ENCODE peak calls at places on chromosome 13, in ten cellular contexts. A is neural progenitor cell, M is cardiac muscle cell, Q is ovary, G is breast epithelium, F is endothelial cell of umbilical vein, Y is psoas muscle, I is gastrocnemius medialis, D is aorta, E is iPS DF 6.9. O is an unnamed sample.

GRCh38 chr13:87709947-87710346 is 38.8 kb downstream of the SLITRK5 start:
- DNase-seq in A (no peak), M (no peak), Q (no peak), G (no peak), F (no peak), Y (no peak), I (no peak), D (no peak), E (no peak), O (no peak)

GRCh38 chr13:83085186-83085900 is 796.9 kb downstream of the SLITRK1 start:
- DNase-seq in A (no peak), M (no peak), Q (no peak), G (no peak), F (no peak), Y (no peak), I (no peak), D (no peak), E (no peak), O (no peak)

GRCh38 chr13:48994731-48995130 is 19.0 kb downstream of the FNDC3A start:
- DNase-seq in A (no peak), M (no peak), Q (no peak), G (no peak), F (no peak), Y (no peak), I (no peak), D (no peak), E (no peak), O (no peak)

GRCh38 chr13:57409121-57409520 is 222.4 kb upstream of the PCDH17 start:
- DNase-seq in A (peak; percentile 38), M (peak; percentile 6), Q (no peak), G (no peak), F (no peak), Y (no peak), I (no peak), D (no peak), E (peak; percentile 9), O (no peak)

GRCh38 chr13:75442736-75443234 is 39.2 kb downstream of the TBC1D4 start:
- DNase-seq in A (no peak), M (no peak), Q (no peak), G (no peak), F (no peak), Y (no peak), I (no peak), D (no peak), E (no peak), O (no peak)

GRCh38 chr13:43397110-43397509 is 373.7 kb downstream of the DNAJC15 start:
- DNase-seq in A (no peak), M (no peak), Q (no peak), G (no peak), F (no peak), Y (no peak), I (no peak), D (no peak), E (no peak), O (no peak)

GRCh38 chr13:66994097-66994496 is 236.0 kb downstream of the PCDH9 start:
- DNase-seq in A (peak; percentile 92), M (peak; percentile 82), Q (no peak), G (peak; percentile 64), F (peak; percentile 81), Y (peak; percentile 61), I (peak; percentile 19), D (peak; percentile 78), E (peak; percentile 48), O (peak; percentile 61)

GRCh38 chr13:107562222-107562621 is 653.1 kb downstream of the LIG4 start:
- DNase-seq in A (no peak), M (no peak), Q (no peak), G (no peak), F (no peak), Y (no peak), I (no peak), D (no peak), E (no peak), O (no peak)

GRCh38 chr13:21149568-21149967 is 26.8 kb downstream of the SKA3 start:
- DNase-seq in A (no peak), M (peak; percentile 37), Q (no peak), G (no peak), F (no peak), Y (no peak), I (no peak), D (no peak), E (no peak), O (no peak)

GRCh38 chr13:21148557-21149258 is 27.6 kb downstream of the SKA3 start:
- DNase-seq in A (no peak), M (no peak), Q (no peak), G (no peak), F (no peak), Y (no peak), I (no peak), D (no peak), E (no peak), O (no peak)

GRCh38 chr13:21150013-21150412 is 26.3 kb downstream of the SKA3 start:
- DNase-seq in A (no peak), M (no peak), Q (no peak), G (no peak), F (peak; percentile 13), Y (no peak), I (no peak), D (no peak), E (no peak), O (no peak)

GRCh38 chr13:21152251-21152899 is 24.0 kb downstream of the SKA3 start:
- DNase-seq in A (peak; percentile 14), M (no peak), Q (no peak), G (no peak), F (no peak), Y (no peak), I (no peak), D (no peak), E (no peak), O (no peak)

DNA sequence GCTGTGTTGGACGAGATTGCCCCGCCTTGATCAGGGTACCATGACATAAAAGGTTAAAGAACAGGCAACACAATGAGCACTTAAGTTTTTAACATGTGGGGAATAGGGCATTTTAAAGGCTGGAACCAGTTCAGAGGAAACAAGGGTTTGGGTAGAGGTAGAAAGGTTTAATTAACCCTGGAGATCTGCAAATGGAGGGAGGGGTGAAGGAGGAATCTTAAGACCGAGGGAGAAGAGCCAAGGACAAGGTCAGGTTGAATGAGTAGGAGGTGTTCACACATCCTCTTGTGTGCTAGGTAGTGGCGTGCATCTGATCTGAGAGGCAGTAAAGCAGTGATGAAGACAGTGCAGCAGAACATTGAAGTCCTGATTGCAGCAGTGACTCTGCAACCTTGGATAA is 28.5 kb downstream of the SKA3 start:
- DNase-seq in A (no peak), M (no peak), Q (no peak), G (no peak), F (no peak), Y (no peak), I (no peak), D (no peak), E (no peak), O (no peak)
- H3K27ac ChIP-seq in A (no peak overlapping the region), M (peak overlapping the region; percentile 34), Q (no peak overlapping the region), G (no peak overlapping the region), F (no peak overlapping the region), Y (no peak overlapping the region), I (no peak overlapping the region), D (no peak overlapping the region), E (no peak overlapping the region), O (no peak overlapping the region)

GRCh38 chr13:114054269-114054668 is 78.2 kb downstream of the RASA3 start:
- DNase-seq in A (no peak), M (no peak), Q (no peak), G (no peak), F (no peak), Y (no peak), I (no peak), D (no peak), E (no peak), O (no peak)
- H3K4me1 ChIP-seq in A (peaks cover 15% of the 10 kb centered on the region), M (no peaks in the 10 kb centered on the region), Q (no peaks in the 10 kb centered on the region), G (no peaks in the 10 kb centered on the region), F (peaks cover 23% of the 10 kb centered on the region), Y (peaks cover 5% of the 10 kb centered on the region), I (peaks cover 8% of the 10 kb centered on the region), D (no peaks in the 10 kb centered on the region), E (peaks cover 3% of the 10 kb centered on the region), O (peaks cover 23% of the 10 kb centered on the region)

GRCh38 chr13:110640591-110641029 is 25.3 kb downstream of the NAXD start:
- DNase-seq in A (no peak), M (no peak), Q (peak; percentile 71), G (no peak), F (peak; percentile 16), Y (peak; percentile 73), I (peak; percentile 61), D (no peak), E (no peak), O (peak; percentile 32)

GRCh38 chr13:110643324-110643723 is 28.0 kb downstream of the NAXD start:
- DNase-seq in A (no peak), M (no peak), Q (no peak), G (no peak), F (no peak), Y (no peak), I (no peak), D (no peak), E (no peak), O (peak; percentile 24)

GRCh38 chr13:110642291-110642981 is 27.1 kb downstream of the NAXD start:
- DNase-seq in A (no peak), M (no peak), Q (no peak), G (no peak), F (no peak), Y (no peak), I (no peak), D (no peak), E (no peak), O (peak; percentile 22)

GRCh38 chr13:110639935-110640334 is 24.6 kb downstream of the NAXD start:
- DNase-seq in A (no peak), M (no peak), Q (no peak), G (no peak), F (no peak), Y (no peak), I (no peak), D (no peak), E (no peak), O (no peak)

GRCh38 chr13:110641055-110642015 is 26.0 kb downstream of the NAXD start:
- DNase-seq in A (no peak), M (no peak), Q (peak; percentile 65), G (no peak), F (no peak), Y (no peak), I (peak; percentile 46), D (no peak), E (no peak), O (peak; percentile 24)
- H3K27ac ChIP-seq in A (no peak overlapping the region), M (peak overlapping the region; percentile 39), Q (peak overlapping the region; percentile 40), G (no peak overlapping the region), F (no peak overlapping the region), Y (peak overlapping the region; percentile 30), I (peak overlapping the region; percentile 42), D (no peak overlapping the region), E (no peak overlapping the region), O (peak overlapping the region; percentile 27)

GRCh38 chr13:44407891-44408290 is 34.3 kb downstream of the SERP2 start:
- DNase-seq in A (no peak), M (no peak), Q (no peak), G (peak; percentile 26), F (no peak), Y (no peak), I (no peak), D (no peak), E (no peak), O (no peak)

GRCh38 chr13:44409595-44409994 is 36.0 kb downstream of the SERP2 start:
- DNase-seq in A (no peak), M (no peak), Q (no peak), G (no peak), F (no peak), Y (no peak), I (no peak), D (no peak), E (no peak), O (no peak)

GRCh38 chr13:44406617-44407016 is 33.0 kb downstream of the SERP2 start:
- DNase-seq in A (no peak), M (no peak), Q (no peak), G (no peak), F (peak; percentile 21), Y (no peak), I (no peak), D (no peak), E (no peak), O (no peak)

GRCh38 chr13:44404261-44405139 is 30.9 kb downstream of the SERP2 start:
- DNase-seq in A (peak; percentile 40), M (no peak), Q (no peak), G (peak; percentile 33), F (no peak), Y (no peak), I (no peak), D (no peak), E (no peak), O (peak; percentile 50)

GRCh38 chr13:44407379-44407778 is 33.8 kb downstream of the SERP2 start:
- DNase-seq in A (no peak), M (no peak), Q (no peak), G (no peak), F (no peak), Y (no peak), I (no peak), D (no peak), E (no peak), O (no peak)
- H3K4me1 ChIP-seq in A (peaks cover 38% of the 10 kb centered on the region), M (peaks cover 39% of the 10 kb centered on the region), Q (no peaks in the 10 kb centered on the region), G (peaks cover 7% of the 10 kb centered on the region), F (peaks cover 4% of the 10 kb centered on the region), Y (no peaks in the 10 kb centered on the region), I (no peaks in the 10 kb centered on the region), D (no peaks in the 10 kb centered on the region), E (peaks cover 17% of the 10 kb centered on the region), O (peaks cover 24% of the 10 kb centered on the region)

O was measured in stomach.